ENCODE peak calls at places on chromosomes 11 and 22, in eight cellular contexts. One of them, this sample, is unnamed.

GRCh38 chr11:125902927-125903752 is at the start of gene PUS3:
- DNase-seq in GM04504: peak
- DNase-seq in AG09309: peak
- DNase-seq in HuH-7: peak
- DNase-seq in astrocyte of the hippocampus: peak
- DNase-seq in HCT116: peak
- DNase-seq in activated T-cell treated with anti-CD3 and anti-CD28 coated beads for 1 hour: peak
- DNase-seq in GM12865: peak
- DNase-seq in this sample: peak

GRCh38 chr11:19747634-19748280 is 35.1 kb downstream of the NAV2 start:
- DNase-seq in GM04504: no peak
- DNase-seq in AG09309: no peak
- DNase-seq in HuH-7: no peak
- DNase-seq in astrocyte of the hippocampus: no peak
- DNase-seq in HCT116: no peak
- DNase-seq in activated T-cell treated with anti-CD3 and anti-CD28 coated beads for 1 hour: no peak
- DNase-seq in GM12865: no peak
- DNase-seq in this sample: no peak

GRCh38 chr11:45872513-45873356 is 12.7 kb upstream of the MAPK8IP1 start:
- DNase-seq in GM04504: peak
- DNase-seq in AG09309: peak
- DNase-seq in HuH-7: peak
- DNase-seq in astrocyte of the hippocampus: peak
- DNase-seq in HCT116: peak
- DNase-seq in activated T-cell treated with anti-CD3 and anti-CD28 coated beads for 1 hour: no peak
- DNase-seq in GM12865: peak
- DNase-seq in this sample: peak

GRCh38 chr11:119195680-119196079 is 10.4 kb downstream of the NHERF4 start:
- DNase-seq in GM04504: peak
- DNase-seq in AG09309: no peak
- DNase-seq in HuH-7: peak
- DNase-seq in astrocyte of the hippocampus: peak
- DNase-seq in HCT116: peak
- DNase-seq in activated T-cell treated with anti-CD3 and anti-CD28 coated beads for 1 hour: no peak
- DNase-seq in GM12865: peak
- DNase-seq in this sample: peak

GRCh38 chr11:113334183-113334582 is 19.8 kb downstream of the TTC12 start:
- DNase-seq in GM04504: no peak
- DNase-seq in AG09309: no peak
- DNase-seq in HuH-7: no peak
- DNase-seq in astrocyte of the hippocampus: no peak
- DNase-seq in HCT116: no peak
- DNase-seq in activated T-cell treated with anti-CD3 and anti-CD28 coated beads for 1 hour: no peak
- DNase-seq in GM12865: peak
- DNase-seq in this sample: no peak

GRCh38 chr11:17599460-17599925 is 52.4 kb downstream of the OTOG start:
- DNase-seq in GM04504: no peak
- DNase-seq in AG09309: no peak
- DNase-seq in HuH-7: no peak
- DNase-seq in astrocyte of the hippocampus: no peak
- DNase-seq in HCT116: no peak
- DNase-seq in activated T-cell treated with anti-CD3 and anti-CD28 coated beads for 1 hour: no peak
- DNase-seq in GM12865: no peak
- DNase-seq in this sample: no peak

GRCh38 chr11:71964641-71965040 is 34.1 kb upstream of the IL18BP start:
- DNase-seq in GM04504: no peak
- DNase-seq in AG09309: no peak
- DNase-seq in HuH-7: no peak
- DNase-seq in astrocyte of the hippocampus: peak
- DNase-seq in HCT116: no peak
- DNase-seq in activated T-cell treated with anti-CD3 and anti-CD28 coated beads for 1 hour: no peak
- DNase-seq in GM12865: no peak
- DNase-seq in this sample: no peak

GRCh38 chr11:106047636-106048035 is 25.6 kb upstream of the MSANTD4 start:
- DNase-seq in GM04504: peak
- DNase-seq in AG09309: no peak
- DNase-seq in HuH-7: no peak
- DNase-seq in astrocyte of the hippocampus: no peak
- DNase-seq in HCT116: no peak
- DNase-seq in activated T-cell treated with anti-CD3 and anti-CD28 coated beads for 1 hour: no peak
- DNase-seq in GM12865: no peak
- DNase-seq in this sample: no peak

GRCh38 chr22:32619614-32620426 is 145.2 kb downstream of the FBXO7 start:
- DNase-seq in GM04504: peak
- DNase-seq in AG09309: no peak
- DNase-seq in HuH-7: no peak
- DNase-seq in astrocyte of the hippocampus: peak
- DNase-seq in HCT116: no peak
- DNase-seq in activated T-cell treated with anti-CD3 and anti-CD28 coated beads for 1 hour: no peak
- DNase-seq in GM12865: no peak
- DNase-seq in this sample: no peak

GRCh38 chr11:43920598-43921419 is 21.6 kb upstream of the C11orf96 start:
- DNase-seq in GM04504: peak
- DNase-seq in AG09309: peak
- DNase-seq in HuH-7: peak
- DNase-seq in astrocyte of the hippocampus: peak
- DNase-seq in HCT116: peak
- DNase-seq in activated T-cell treated with anti-CD3 and anti-CD28 coated beads for 1 hour: no peak
- DNase-seq in GM12865: no peak
- DNase-seq in this sample: no peak

GRCh38 chr22:29072979-29073617 is at the start of gene KREMEN1:
- DNase-seq in GM04504: no peak
- DNase-seq in AG09309: no peak
- DNase-seq in HuH-7: no peak
- DNase-seq in astrocyte of the hippocampus: no peak
- DNase-seq in HCT116: no peak
- DNase-seq in activated T-cell treated with anti-CD3 and anti-CD28 coated beads for 1 hour: no peak
- DNase-seq in GM12865: no peak
- DNase-seq in this sample: no peak

GRCh38 chr11:13111813-13112130 is 102.7 kb downstream of the RASSF10 start:
- DNase-seq in GM04504: no peak
- DNase-seq in AG09309: no peak
- DNase-seq in HuH-7: no peak
- DNase-seq in astrocyte of the hippocampus: no peak
- DNase-seq in HCT116: no peak
- DNase-seq in activated T-cell treated with anti-CD3 and anti-CD28 coated beads for 1 hour: no peak
- DNase-seq in GM12865: peak
- DNase-seq in this sample: no peak

GRCh38 chr11:71153005-71153395 is 99.4 kb downstream of the SHANK2 start:
- DNase-seq in GM04504: no peak
- DNase-seq in AG09309: no peak
- DNase-seq in HuH-7: peak
- DNase-seq in astrocyte of the hippocampus: peak
- DNase-seq in HCT116: no peak
- DNase-seq in activated T-cell treated with anti-CD3 and anti-CD28 coated beads for 1 hour: no peak
- DNase-seq in GM12865: no peak
- DNase-seq in this sample: peak

GRCh38 chr11:104134760-104135159 is 29.2 kb downstream of the PDGFD start:
- DNase-seq in GM04504: no peak
- DNase-seq in AG09309: no peak
- DNase-seq in HuH-7: no peak
- DNase-seq in astrocyte of the hippocampus: peak
- DNase-seq in HCT116: no peak
- DNase-seq in activated T-cell treated with anti-CD3 and anti-CD28 coated beads for 1 hour: no peak
- DNase-seq in GM12865: no peak
- DNase-seq in this sample: no peak